ENCODE peak calls at places on chromosomes 12 and 14, in five cellular contexts. N is IMR-90, V is H1, M is H9, Q is neuronal stem cell. D is an unnamed sample.

GRCh38 chr12:95633049-95633545 is 81.8 kb upstream of the USP44 start:
- DNase-seq in M (no peak), V (no peak), N (peak), Q (no peak), D (peak)

GRCh38 chr12:20132818-20133217 is 235.5 kb upstream of the PDE3A start:
- DNase-seq in V (no peak), Q (no peak), N (no peak), M (no peak), D (peak)

GRCh38 chr12:1594045-1594294 is 411 bp downstream of the FBXL14 start:
- DNase-seq in Q (no peak), M (peak), V (no peak), N (no peak), D (peak)

GRCh38 chr12:56267443-56268071 is 815 bp downstream of the COQ10A start:
- DNase-seq in N (no peak), M (peak), V (no peak), Q (peak), D (peak)

GRCh38 chr12:102514696-102515095 is 34.3 kb upstream of the IGF1 start:
- DNase-seq in N (no peak), Q (no peak), M (no peak), V (no peak), D (no peak)

GRCh38 chr12:38102197-38102596 is 214.4 kb upstream of the ALG10B start:
- DNase-seq in N (no peak), M (no peak), V (no peak), Q (no peak), D (no peak)

GRCh38 chr12:5170894-5171293 is 127.2 kb downstream of the KCNA5 start:
- DNase-seq in V (no peak), M (no peak), N (peak), Q (no peak), D (no peak)

GRCh38 chr12:130587966-130588365 is 128.1 kb downstream of the RIMBP2 start:
- DNase-seq in N (no peak), M (no peak), V (no peak), Q (no peak), D (no peak)

GRCh38 chr12:105109465-105110212 is 2.1 kb downstream of the WASHC4 start:
- DNase-seq in Q (no peak), V (no peak), M (no peak), N (peak), D (no peak)

GRCh38 chr12:27177716-27178115 is 66.4 kb upstream of the STK38L start:
- DNase-seq in Q (no peak), N (peak), M (no peak), V (no peak), D (peak)

DNA sequence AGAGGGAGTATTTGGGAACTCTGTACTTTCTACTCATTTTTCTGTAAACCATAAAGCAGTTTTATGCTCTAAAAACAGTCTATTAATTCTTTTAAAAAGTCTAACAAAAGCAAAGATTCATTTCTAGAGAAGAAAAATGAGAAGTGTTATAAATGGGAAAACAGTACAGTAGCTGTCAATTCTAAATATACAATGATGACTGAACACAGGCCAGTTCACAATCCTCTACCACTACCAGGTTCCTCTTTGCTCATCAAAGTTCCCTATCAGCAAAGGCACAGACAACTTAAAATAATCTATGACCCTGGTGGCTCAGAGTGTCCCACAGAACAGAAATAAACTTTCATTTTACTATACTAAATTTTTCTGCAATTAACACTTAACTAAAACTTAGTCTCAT is 12.5 kb downstream of the NAA25 start:
- DNase-seq in N (no peak), M (no peak), V (no peak), Q (no peak), D (no peak)
- H3K9ac ChIP-seq in N (no peak), M (no peak), V (no peak), Q (no peak), D (no peak)

DNA sequence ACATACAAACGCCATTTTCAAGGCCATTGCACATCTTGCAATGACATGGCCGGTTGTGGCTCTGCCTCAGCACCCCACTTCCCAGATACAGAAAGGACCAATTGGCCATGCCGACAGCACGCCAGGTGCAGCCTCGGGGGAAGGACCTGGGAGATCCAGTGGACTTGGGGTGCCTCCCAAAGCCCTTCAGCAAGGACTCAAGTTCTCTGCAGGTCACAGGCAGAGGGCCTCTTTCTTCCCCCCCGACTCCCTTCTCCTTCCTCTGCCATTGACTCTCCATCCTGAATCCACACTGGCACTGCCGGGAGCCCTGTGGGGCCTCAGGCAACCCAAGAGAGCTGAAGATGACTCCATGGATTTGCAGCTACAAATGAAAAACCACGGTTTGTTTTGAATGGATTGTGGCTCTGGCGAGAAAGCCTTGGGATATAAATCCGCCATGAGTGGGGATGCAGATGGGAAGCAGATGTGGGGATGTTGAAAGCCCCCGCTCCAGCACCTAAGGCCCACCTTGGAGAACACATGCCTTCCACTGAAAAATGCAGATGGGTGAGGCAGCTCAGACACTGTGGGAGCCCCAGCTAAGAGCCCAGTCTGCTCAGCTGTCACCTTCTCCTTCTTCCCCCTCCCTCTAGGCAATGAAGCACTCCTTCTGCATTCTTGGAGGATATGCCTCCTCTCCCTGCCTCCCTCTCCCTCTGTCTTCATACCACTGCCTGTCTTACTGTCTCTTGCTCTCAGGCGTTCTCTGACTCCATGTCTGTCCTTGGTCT is 35.2 kb upstream of the LTBP2 start:
- DNase-seq in Q (no peak), M (no peak), N (no peak), V (no peak), D (no peak)
- H2AK5ac ChIP-seq in Q (no peak), M (no peak), N (peak), V (no peak), D (no peak)

GRCh38 chr12:122004633-122005071 is 17.0 kb upstream of the BCL7A start:
- DNase-seq in V (no peak), N (peak), Q (no peak), M (no peak), D (no peak)
- H3K9ac ChIP-seq in V (no peak), N (no peak), Q (no peak), M (no peak), D (no peak)

GRCh38 chr12:66129934-66130266 is 650 bp downstream of the LLPH start:
- DNase-seq in N (no peak), M (no peak), V (no peak), Q (no peak), D (peak)

GRCh38 chr12:66130267-66131066 is at the start of gene LLPH:
- DNase-seq in N (peak), M (peak), V (peak), Q (peak), D (peak)

GRCh38 chr12:66132408-66132807 is 1.9 kb upstream of the LLPH start:
- DNase-seq in N (peak), Q (no peak), M (peak), V (peak), D (peak)

GRCh38 chr12:66127695-66128094 is 2.9 kb downstream of the LLPH start:
- DNase-seq in N (peak), V (no peak), Q (no peak), M (no peak), D (no peak)

GRCh38 chr12:66131067-66131688 is 628 bp upstream of the LLPH start:
- DNase-seq in Q (no peak), V (no peak), N (no peak), M (no peak), D (no peak)
- H2AK5ac ChIP-seq in Q (no peak), V (no peak), N (peak), M (no peak), D (no peak)

GRCh38 chr14:32202468-32202865 is 602 bp downstream of the RNU6-8 start:
- DNase-seq in N (peak), M (no peak), V (no peak), Q (peak), D (peak)

GRCh38 chr14:32202941-32203882 is at the start of gene RNU6-8:
- DNase-seq in M (peak), Q (peak), V (peak), N (peak), D (peak)

GRCh38 chr14:32201816-32202467 is at the start of gene RNU6-7:
- DNase-seq in V (no peak), Q (peak), M (peak), N (peak), D (peak)

GRCh38 chr14:32205554-32205953 is 2.5 kb upstream of the RNU6-8 start:
- DNase-seq in V (no peak), M (no peak), Q (no peak), N (no peak), D (no peak)

DNA sequence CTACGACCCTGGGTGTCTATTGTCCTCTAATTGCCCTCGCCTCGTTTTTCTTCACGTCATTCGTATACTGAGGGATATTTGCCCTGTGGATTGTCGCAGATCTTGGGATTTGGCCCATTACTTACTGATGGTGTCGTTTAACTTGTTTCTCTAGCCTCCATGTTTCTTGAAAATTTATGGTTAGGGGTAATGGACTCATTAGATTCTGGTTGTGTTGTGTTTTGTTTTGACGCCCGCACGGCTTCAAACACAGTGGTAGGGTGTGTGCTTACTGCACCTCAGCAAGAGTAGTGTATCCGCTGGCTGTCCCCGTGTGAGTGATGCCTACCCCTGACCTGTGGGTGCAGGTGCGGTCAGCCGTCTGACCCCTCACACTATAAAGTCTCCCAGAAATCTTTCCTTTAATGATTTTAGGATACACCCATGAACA is 874 bp upstream of the RNU6-8 start:
- DNase-seq in V (no peak), Q (peak), M (peak), N (no peak), D (no peak)
- H3K9ac ChIP-seq in V (no peak), Q (no peak), M (peak), N (peak), D (peak)

GRCh38 chr12:29620030-29620429 is 122.5 kb upstream of the OVCH1 start:
- DNase-seq in Q (no peak), M (no peak), N (no peak), V (no peak), D (no peak)
- H2AK5ac ChIP-seq in Q (no peak), M (no peak), N (no peak), V (no peak), D (no peak)